ENCODE peak calls at places on chromosomes 7 and 10, in ten cellular contexts. One of them, this sample, is unnamed.

GRCh38 chr7:76346778-76347177 is 12.0 kb downstream of the YWHAG start:
- DNase-seq in posterior vena cava: peak; percentile 72
- DNase-seq in fibroblast of lung: no peak
- DNase-seq in right lobe of liver: no peak
- DNase-seq in ELR: no peak
- DNase-seq in NCI-H1092: no peak
- DNase-seq in NCI-H187: no peak
- DNase-seq in immature natural killer cell: no peak
- DNase-seq in NCI-H345: no peak
- DNase-seq in stimulated activated CD4-positive, alpha-beta T cell treated with anti-CD3 and anti-CD28 coated beads, Interleukin-2, amount 100 ng/mL, for 48 hours: no peak
- DNase-seq in this sample: no peak

GRCh38 chr10:3949741-3950140 is 164.7 kb upstream of the KLF6 start:
- DNase-seq in posterior vena cava: no peak
- DNase-seq in fibroblast of lung: no peak
- DNase-seq in right lobe of liver: no peak
- DNase-seq in ELR: no peak
- DNase-seq in NCI-H1092: no peak
- DNase-seq in NCI-H187: no peak
- DNase-seq in immature natural killer cell: no peak
- DNase-seq in NCI-H345: no peak
- DNase-seq in stimulated activated CD4-positive, alpha-beta T cell treated with anti-CD3 and anti-CD28 coated beads, Interleukin-2, amount 100 ng/mL, for 48 hours: no peak
- DNase-seq in this sample: no peak

GRCh38 chr10:3107426-3107961 is 40.1 kb downstream of the PFKP start:
- DNase-seq in posterior vena cava: peak; percentile 95
- DNase-seq in fibroblast of lung: peak; percentile 99
- DNase-seq in right lobe of liver: peak; percentile 84
- DNase-seq in ELR: no peak
- DNase-seq in NCI-H1092: no peak
- DNase-seq in NCI-H187: no peak
- DNase-seq in immature natural killer cell: no peak
- DNase-seq in NCI-H345: no peak
- DNase-seq in stimulated activated CD4-positive, alpha-beta T cell treated with anti-CD3 and anti-CD28 coated beads, Interleukin-2, amount 100 ng/mL, for 48 hours: no peak
- DNase-seq in this sample: no peak

GRCh38 chr7:112995091-112995824 is 91.4 kb downstream of the GPR85 start:
- DNase-seq in posterior vena cava: no peak
- DNase-seq in fibroblast of lung: peak; percentile 33
- DNase-seq in right lobe of liver: no peak
- DNase-seq in ELR: peak; percentile 91
- DNase-seq in NCI-H1092: no peak
- DNase-seq in NCI-H187: no peak
- DNase-seq in immature natural killer cell: no peak
- DNase-seq in NCI-H345: no peak
- DNase-seq in stimulated activated CD4-positive, alpha-beta T cell treated with anti-CD3 and anti-CD28 coated beads, Interleukin-2, amount 100 ng/mL, for 48 hours: no peak
- DNase-seq in this sample: no peak

GRCh38 chr7:80622531-80622930 is 15.9 kb upstream of the CD36 start:
- DNase-seq in posterior vena cava: no peak
- DNase-seq in fibroblast of lung: peak; percentile 74
- DNase-seq in right lobe of liver: no peak
- DNase-seq in ELR: peak; percentile 56
- DNase-seq in NCI-H1092: no peak
- DNase-seq in NCI-H187: no peak
- DNase-seq in immature natural killer cell: no peak
- DNase-seq in NCI-H345: no peak
- DNase-seq in stimulated activated CD4-positive, alpha-beta T cell treated with anti-CD3 and anti-CD28 coated beads, Interleukin-2, amount 100 ng/mL, for 48 hours: no peak
- DNase-seq in this sample: no peak

GRCh38 chr10:115774721-115775120 is 498.3 kb downstream of the GFRA1 start:
- DNase-seq in posterior vena cava: no peak
- DNase-seq in fibroblast of lung: no peak
- DNase-seq in right lobe of liver: no peak
- DNase-seq in ELR: no peak
- DNase-seq in NCI-H1092: no peak
- DNase-seq in NCI-H187: no peak
- DNase-seq in immature natural killer cell: no peak
- DNase-seq in NCI-H345: no peak
- DNase-seq in stimulated activated CD4-positive, alpha-beta T cell treated with anti-CD3 and anti-CD28 coated beads, Interleukin-2, amount 100 ng/mL, for 48 hours: no peak
- DNase-seq in this sample: no peak

GRCh38 chr7:85004402-85004801 is 182.5 kb downstream of the SEMA3D start:
- DNase-seq in posterior vena cava: no peak
- DNase-seq in fibroblast of lung: peak; percentile 19
- DNase-seq in right lobe of liver: no peak
- DNase-seq in ELR: peak; percentile 34
- DNase-seq in NCI-H1092: no peak
- DNase-seq in NCI-H187: no peak
- DNase-seq in immature natural killer cell: no peak
- DNase-seq in NCI-H345: no peak
- DNase-seq in stimulated activated CD4-positive, alpha-beta T cell treated with anti-CD3 and anti-CD28 coated beads, Interleukin-2, amount 100 ng/mL, for 48 hours: no peak
- DNase-seq in this sample: no peak

GRCh38 chr10:33122014-33122788 is 164.2 kb upstream of the ITGB1 start:
- DNase-seq in posterior vena cava: no peak
- DNase-seq in fibroblast of lung: peak; percentile 98
- DNase-seq in right lobe of liver: peak; percentile 45
- DNase-seq in ELR: peak; percentile 56
- DNase-seq in NCI-H1092: no peak
- DNase-seq in NCI-H187: no peak
- DNase-seq in immature natural killer cell: no peak
- DNase-seq in NCI-H345: no peak
- DNase-seq in stimulated activated CD4-positive, alpha-beta T cell treated with anti-CD3 and anti-CD28 coated beads, Interleukin-2, amount 100 ng/mL, for 48 hours: no peak
- DNase-seq in this sample: no peak

GRCh38 chr7:45606050-45606449 is 31.9 kb downstream of the ADCY1 start:
- DNase-seq in posterior vena cava: no peak
- DNase-seq in fibroblast of lung: no peak
- DNase-seq in right lobe of liver: no peak
- DNase-seq in ELR: no peak
- DNase-seq in NCI-H1092: no peak
- DNase-seq in NCI-H187: no peak
- DNase-seq in immature natural killer cell: no peak
- DNase-seq in NCI-H345: no peak
- DNase-seq in stimulated activated CD4-positive, alpha-beta T cell treated with anti-CD3 and anti-CD28 coated beads, Interleukin-2, amount 100 ng/mL, for 48 hours: no peak
- DNase-seq in this sample: no peak

GRCh38 chr10:96448021-96448457 is 65.7 kb downstream of the TLL2 start:
- DNase-seq in posterior vena cava: no peak
- DNase-seq in fibroblast of lung: no peak
- DNase-seq in right lobe of liver: peak; percentile 30
- DNase-seq in ELR: no peak
- DNase-seq in NCI-H1092: no peak
- DNase-seq in NCI-H187: no peak
- DNase-seq in immature natural killer cell: no peak
- DNase-seq in NCI-H345: no peak
- DNase-seq in stimulated activated CD4-positive, alpha-beta T cell treated with anti-CD3 and anti-CD28 coated beads, Interleukin-2, amount 100 ng/mL, for 48 hours: no peak
- DNase-seq in this sample: no peak

GRCh38 chr10:29918623-29919400 is 140.6 kb downstream of the JCAD start:
- DNase-seq in posterior vena cava: no peak
- DNase-seq in fibroblast of lung: no peak
- DNase-seq in right lobe of liver: no peak
- DNase-seq in ELR: no peak
- DNase-seq in NCI-H1092: no peak
- DNase-seq in NCI-H187: no peak
- DNase-seq in immature natural killer cell: no peak
- DNase-seq in NCI-H345: no peak
- DNase-seq in stimulated activated CD4-positive, alpha-beta T cell treated with anti-CD3 and anti-CD28 coated beads, Interleukin-2, amount 100 ng/mL, for 48 hours: no peak
- DNase-seq in this sample: no peak

GRCh38 chr7:105972276-105972675 is 9.2 kb downstream of the CDHR3 start:
- DNase-seq in posterior vena cava: no peak
- DNase-seq in fibroblast of lung: no peak
- DNase-seq in right lobe of liver: no peak
- DNase-seq in ELR: peak; percentile 28
- DNase-seq in NCI-H1092: no peak
- DNase-seq in NCI-H187: no peak
- DNase-seq in immature natural killer cell: no peak
- DNase-seq in NCI-H345: no peak
- DNase-seq in stimulated activated CD4-positive, alpha-beta T cell treated with anti-CD3 and anti-CD28 coated beads, Interleukin-2, amount 100 ng/mL, for 48 hours: no peak
- DNase-seq in this sample: no peak

GRCh38 chr7:56026538-56026937 is 24.7 kb downstream of the PSPH start:
- DNase-seq in posterior vena cava: no peak
- DNase-seq in fibroblast of lung: no peak
- DNase-seq in right lobe of liver: no peak
- DNase-seq in ELR: no peak
- DNase-seq in NCI-H1092: no peak
- DNase-seq in NCI-H187: no peak
- DNase-seq in immature natural killer cell: no peak
- DNase-seq in NCI-H345: peak; percentile 20
- DNase-seq in stimulated activated CD4-positive, alpha-beta T cell treated with anti-CD3 and anti-CD28 coated beads, Interleukin-2, amount 100 ng/mL, for 48 hours: no peak
- DNase-seq in this sample: no peak

GRCh38 chr10:71494980-71495381 is 98.3 kb downstream of the CDH23 start:
- DNase-seq in posterior vena cava: no peak
- DNase-seq in fibroblast of lung: no peak
- DNase-seq in right lobe of liver: no peak
- DNase-seq in ELR: no peak
- DNase-seq in NCI-H1092: no peak
- DNase-seq in NCI-H187: no peak
- DNase-seq in immature natural killer cell: no peak
- DNase-seq in NCI-H345: no peak
- DNase-seq in stimulated activated CD4-positive, alpha-beta T cell treated with anti-CD3 and anti-CD28 coated beads, Interleukin-2, amount 100 ng/mL, for 48 hours: no peak
- DNase-seq in this sample: no peak

GRCh38 chr10:61263561-61263960 is 189.6 kb downstream of the TMEM26 start:
- DNase-seq in posterior vena cava: no peak
- DNase-seq in fibroblast of lung: no peak
- DNase-seq in right lobe of liver: no peak
- DNase-seq in ELR: no peak
- DNase-seq in NCI-H1092: no peak
- DNase-seq in NCI-H187: no peak
- DNase-seq in immature natural killer cell: no peak
- DNase-seq in NCI-H345: no peak
- DNase-seq in stimulated activated CD4-positive, alpha-beta T cell treated with anti-CD3 and anti-CD28 coated beads, Interleukin-2, amount 100 ng/mL, for 48 hours: no peak
- DNase-seq in this sample: no peak

GRCh38 chr7:47782022-47782421 is 166.2 kb downstream of the PKD1L1 start:
- DNase-seq in posterior vena cava: no peak
- DNase-seq in fibroblast of lung: peak; percentile 44
- DNase-seq in right lobe of liver: no peak
- DNase-seq in ELR: no peak
- DNase-seq in NCI-H1092: no peak
- DNase-seq in NCI-H187: no peak
- DNase-seq in immature natural killer cell: no peak
- DNase-seq in NCI-H345: no peak
- DNase-seq in stimulated activated CD4-positive, alpha-beta T cell treated with anti-CD3 and anti-CD28 coated beads, Interleukin-2, amount 100 ng/mL, for 48 hours: no peak
- DNase-seq in this sample: no peak

GRCh38 chr10:60417898-60418297 is 28.2 kb upstream of the ANK3 start:
- DNase-seq in posterior vena cava: no peak
- DNase-seq in fibroblast of lung: no peak
- DNase-seq in right lobe of liver: no peak
- DNase-seq in ELR: peak; percentile 45
- DNase-seq in NCI-H1092: no peak
- DNase-seq in NCI-H187: no peak
- DNase-seq in immature natural killer cell: no peak
- DNase-seq in NCI-H345: no peak
- DNase-seq in stimulated activated CD4-positive, alpha-beta T cell treated with anti-CD3 and anti-CD28 coated beads, Interleukin-2, amount 100 ng/mL, for 48 hours: no peak
- DNase-seq in this sample: no peak

GRCh38 chr7:77759294-77759889 is 38.8 kb downstream of the TMEM60 start:
- DNase-seq in posterior vena cava: no peak
- DNase-seq in fibroblast of lung: peak; percentile 84
- DNase-seq in right lobe of liver: no peak
- DNase-seq in ELR: peak; percentile 73
- DNase-seq in NCI-H1092: peak; percentile 15
- DNase-seq in NCI-H187: peak; percentile 37
- DNase-seq in immature natural killer cell: peak; percentile 61
- DNase-seq in NCI-H345: peak; percentile 45
- DNase-seq in stimulated activated CD4-positive, alpha-beta T cell treated with anti-CD3 and anti-CD28 coated beads, Interleukin-2, amount 100 ng/mL, for 48 hours: peak; percentile 73
- DNase-seq in this sample: no peak

GRCh38 chr10:50392966-50393718 is 141.8 kb upstream of the ASAH2 start:
- DNase-seq in posterior vena cava: no peak
- DNase-seq in fibroblast of lung: no peak
- DNase-seq in right lobe of liver: no peak
- DNase-seq in ELR: peak; percentile 27
- DNase-seq in NCI-H1092: no peak
- DNase-seq in NCI-H187: no peak
- DNase-seq in immature natural killer cell: no peak
- DNase-seq in NCI-H345: no peak
- DNase-seq in stimulated activated CD4-positive, alpha-beta T cell treated with anti-CD3 and anti-CD28 coated beads, Interleukin-2, amount 100 ng/mL, for 48 hours: no peak
- DNase-seq in this sample: no peak

GRCh38 chr7:151886783-151887182 is 9.9 kb upstream of the PRKAG2 start:
- DNase-seq in posterior vena cava: peak; percentile 52
- DNase-seq in fibroblast of lung: no peak
- DNase-seq in right lobe of liver: no peak
- DNase-seq in ELR: no peak
- DNase-seq in NCI-H1092: no peak
- DNase-seq in NCI-H187: no peak
- DNase-seq in immature natural killer cell: no peak
- DNase-seq in NCI-H345: no peak
- DNase-seq in stimulated activated CD4-positive, alpha-beta T cell treated with anti-CD3 and anti-CD28 coated beads, Interleukin-2, amount 100 ng/mL, for 48 hours: no peak
- DNase-seq in this sample: no peak

This sample was measured in NCI-H524 treated with DMSO at 0.1 percent for 48 hours.